ENCODE peak calls at places on chromosomes 3 and 15, in four cellular contexts. C is adrenal gland, U is PC-3, Q is kidney. S is an unnamed sample.
A peak's percentile ranks its signal among the peaks of the same experiment; 100 is the strongest.

GRCh38 chr3:41190509-41191284 is 8.6 kb upstream of the CTNNB1 start:
- DNase-seq in C (no peak), U (no peak), Q (no peak), S (no peak)

GRCh38 chr3:186315581-186316354 is 46.3 kb downstream of the DGKG start:
- DNase-seq in C (no peak), U (peak; percentile 32), Q (no peak), S (no peak)

GRCh38 chr3:167780214-167780613 is 44.7 kb downstream of the SERPINI1 start:
- DNase-seq in C (peak; percentile 4), U (no peak), Q (no peak), S (no peak)

GRCh38 chr15:59923508-59923907 is 80.6 kb upstream of the FOXB1 start:
- DNase-seq in C (no peak), U (no peak), Q (no peak), S (no peak)

GRCh38 chr15:55587321-55588069 is 650 bp downstream of the PYGO1 start:
- DNase-seq in C (peak; percentile 28), U (peak; percentile 28), Q (no peak), S (peak; percentile 17)

GRCh38 chr3:64489361-64490044 is 198.3 kb downstream of the ADAMTS9 start:
- DNase-seq in C (peak; percentile 36), U (no peak), Q (peak; percentile 93), S (peak; percentile 36)

GRCh38 chr3:49602049-49602554 is 47.8 kb downstream of the BSN start:
- DNase-seq in C (no peak), U (peak; percentile 41), Q (no peak), S (no peak)

GRCh38 chr3:24951186-24951585 is 456.5 kb upstream of the THRB start:
- DNase-seq in C (no peak), U (no peak), Q (no peak), S (no peak)

GRCh38 chr15:86611392-86612040 is 531.8 kb downstream of the AGBL1 start:
- DNase-seq in C (peak; percentile 4), U (peak; percentile 67), Q (no peak), S (peak; percentile 74)

GRCh38 chr15:65323071-65323511 is 18.6 kb downstream of the RNU5B-1 start:
- DNase-seq in C (peak; percentile 79), U (no peak), Q (no peak), S (no peak)

GRCh38 chr3:61538486-61538885 is 22.9 kb upstream of the PTPRG start:
- DNase-seq in C (no peak), U (no peak), Q (no peak), S (no peak)

GRCh38 chr3:118808743-118809142 is 225.9 kb downstream of the IGSF11 start:
- DNase-seq in C (no peak), U (no peak), Q (no peak), S (no peak)

GRCh38 chr3:150333482-150333881 is 74.6 kb upstream of the TSC22D2 start:
- DNase-seq in C (no peak), U (no peak), Q (no peak), S (no peak)

GRCh38 chr3:133827684-133828083 is 22.1 kb downstream of the SRPRB start:
- DNase-seq in C (no peak), U (no peak), Q (no peak), S (no peak)

GRCh38 chr15:70339551-70340517 is 242.1 kb upstream of the TLE3 start:
- DNase-seq in C (no peak), U (no peak), Q (peak; percentile 81), S (peak; percentile 8)

GRCh38 chr15:45704329-45705249 is 69.8 kb downstream of the SQOR start:
- DNase-seq in C (no peak), U (no peak), Q (peak; percentile 71), S (peak; percentile 44)

GRCh38 chr3:66497288-66497972 is 3.4 kb downstream of the LRIG1 start:
- DNase-seq in C (no peak), U (no peak), Q (no peak), S (no peak)
- H3K27ac ChIP-seq in C (no peak overlapping the region), U (no peak overlapping the region), Q (no peak overlapping the region), S (no peak overlapping the region)

DNA sequence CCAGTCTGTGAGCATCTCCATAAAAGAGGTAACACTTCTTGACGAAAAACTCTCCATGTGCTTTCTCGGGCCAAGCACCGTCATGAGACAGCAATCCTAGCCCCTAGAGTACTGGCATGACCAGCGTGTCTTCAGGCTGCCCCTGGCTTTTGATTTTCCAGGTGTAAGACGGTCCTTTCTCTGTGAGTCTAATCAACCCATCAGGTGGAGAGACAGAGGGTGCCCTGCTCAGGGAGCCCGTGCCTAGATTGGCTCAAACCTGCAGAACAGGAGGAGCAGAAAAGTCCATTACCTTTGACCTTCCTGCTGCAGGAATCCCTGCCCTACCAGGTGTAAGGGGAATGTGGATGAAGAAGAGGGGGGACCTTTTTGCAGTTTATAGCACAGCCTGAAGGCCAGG is 109.5 kb upstream of the CHRM5 start:
- DNase-seq in C (no peak), U (no peak), Q (no peak), S (no peak)
- H3K27ac ChIP-seq in C (no peak overlapping the region), U (no peak overlapping the region), Q (peak overlapping the region; percentile 23), S (no peak overlapping the region)

GRCh38 chr3:157126365-157126764 is 33.6 kb downstream of the CCNL1 start:
- DNase-seq in C (no peak), U (no peak), Q (no peak), S (no peak)

GRCh38 chr3:157121522-157121921 is 38.4 kb downstream of the CCNL1 start:
- DNase-seq in C (no peak), U (no peak), Q (no peak), S (no peak)

GRCh38 chr3:157125101-157125500 is 34.8 kb downstream of the CCNL1 start:
- DNase-seq in C (no peak), U (peak; percentile 41), Q (no peak), S (peak; percentile 70)

GRCh38 chr3:157122116-157122515 is 37.8 kb downstream of the CCNL1 start:
- DNase-seq in C (no peak), U (peak; percentile 93), Q (no peak), S (peak; percentile 95)

DNA sequence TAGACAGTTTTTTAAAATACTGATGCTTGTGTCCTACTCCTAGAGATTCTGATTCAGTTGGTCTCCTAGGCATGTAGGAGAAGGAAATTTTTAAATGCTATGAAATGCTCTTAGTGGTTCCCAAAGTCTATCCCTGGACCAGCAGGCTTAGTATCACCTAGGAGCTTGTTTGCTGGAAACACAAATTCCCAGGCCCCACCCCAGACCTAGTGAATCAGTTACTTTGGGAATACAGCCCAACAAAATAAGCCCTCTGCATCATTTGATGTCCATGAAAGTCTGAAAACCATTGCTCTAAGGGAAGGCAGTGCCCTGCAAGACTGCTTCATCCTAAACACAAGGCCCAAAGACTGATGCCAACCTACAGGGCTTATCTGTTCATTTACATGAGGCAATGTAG is 36.3 kb downstream of the CCNL1 start:
- DNase-seq in C (no peak), U (peak; percentile 35), Q (no peak), S (no peak)
- H3K27ac ChIP-seq in C (no peak overlapping the region), U (no peak overlapping the region), Q (no peak overlapping the region), S (peak overlapping the region; percentile 100)

GRCh38 chr3:67647390-67647878 is 7.0 kb downstream of the SUCLG2 start:
- DNase-seq in C (no peak), U (peak; percentile 88), Q (no peak), S (peak; percentile 91)
- H3K27ac ChIP-seq in C (no peak overlapping the region), U (peak overlapping the region; percentile 99), Q (no peak overlapping the region), S (peak overlapping the region; percentile 68)

GRCh38 chr3:149152420-149152819 is 23.0 kb downstream of the HPS3 start:
- DNase-seq in C (no peak), U (no peak), Q (no peak), S (peak; percentile 78)
- H3K27ac ChIP-seq in C (peak overlapping the region; percentile 23), U (no peak overlapping the region), Q (no peak overlapping the region), S (no peak overlapping the region)

GRCh38 chr3:141544697-141545096 is 57.9 kb downstream of the RASA2 start:
- DNase-seq in C (peak; percentile 16), U (no peak), Q (no peak), S (no peak)
- H3K27ac ChIP-seq in C (peak overlapping the region; percentile 5), U (no peak overlapping the region), Q (no peak overlapping the region), S (no peak overlapping the region)